ENCODE peak calls at places on chromosomes 1 and 21, in eight cellular contexts. X is MM.1S, J is GM23338, N is mammary epithelial cell, F is neural progenitor cell, L is H1, I is HCT116, Y is SK-N-SH. H is an unnamed sample.

GRCh38 chr1:27430903-27431653 is 38.7 kb downstream of the GPR3 start:
- DNase-seq in X (peak; percentile 53), J (no peak), N (no peak), F (no peak), L (no peak), I (no peak), Y (no peak), H (no peak)

GRCh38 chr1:39876136-39876535 is 7.2 kb downstream of the TRIT1 start:
- DNase-seq in X (no peak), J (no peak), N (no peak), F (no peak), L (no peak), I (no peak), Y (no peak), H (no peak)

GRCh38 chr1:160741597-160742348 is 2.7 kb downstream of the SLAMF7 start:
- DNase-seq in X (no peak), J (peak; percentile 41), N (no peak), F (peak; percentile 13), L (no peak), I (no peak), Y (no peak), H (no peak)

GRCh38 chr1:37902983-37903382 is 43.6 kb upstream of the MTF1 start:
- DNase-seq in X (no peak), J (no peak), N (no peak), F (no peak), L (no peak), I (no peak), Y (no peak), H (no peak)

GRCh38 chr1:235330918-235331285 is 2.5 kb downstream of the GGPS1 start:
- DNase-seq in X (no peak), J (no peak), N (no peak), F (no peak), L (no peak), I (no peak), Y (no peak), H (no peak)

GRCh38 chr1:235017719-235018118 is 110.9 kb downstream of the TOMM20 start:
- DNase-seq in X (no peak), J (no peak), N (peak; percentile 42), F (no peak), L (no peak), I (no peak), Y (no peak), H (no peak)

GRCh38 chr1:71324671-71325297 is 243.9 kb upstream of the ZRANB2 start:
- DNase-seq in X (no peak), J (no peak), N (no peak), F (no peak), L (no peak), I (no peak), Y (no peak), H (no peak)

GRCh38 chr21:36883532-36884486 is 82.7 kb downstream of the HLCS start:
- DNase-seq in X (no peak), J (no peak), N (no peak), F (no peak), L (no peak), I (no peak), Y (no peak), H (no peak)

GRCh38 chr1:8817413-8818324 is at the start of gene RERE:
- DNase-seq in X (peak; percentile 92), J (peak; percentile 93), N (peak; percentile 94), F (peak; percentile 97), L (peak; percentile 57), I (peak; percentile 78), Y (peak; percentile 100), H (peak; percentile 97)

GRCh38 chr1:3323791-3324703 is 130.4 kb upstream of the ARHGEF16 start:
- DNase-seq in X (no peak), J (no peak), N (no peak), F (no peak), L (no peak), I (no peak), Y (no peak), H (no peak)

GRCh38 chr1:203167026-203167912 is 8.4 kb downstream of the MYBPH start:
- DNase-seq in X (no peak), J (peak; percentile 30), N (no peak), F (no peak), L (no peak), I (no peak), Y (no peak), H (no peak)

GRCh38 chr1:153796786-153797659 is 21.8 kb downstream of the SLC27A3 start:
- DNase-seq in X (peak; percentile 95), J (peak; percentile 96), N (peak; percentile 59), F (peak; percentile 83), L (peak; percentile 59), I (peak; percentile 42), Y (peak; percentile 90), H (peak; percentile 88)

GRCh38 chr1:14706656-14707055 is 108.2 kb downstream of the KAZN start:
- DNase-seq in X (no peak), J (no peak), N (no peak), F (no peak), L (no peak), I (no peak), Y (no peak), H (no peak)

GRCh38 chr1:230155021-230155420 is 88.0 kb downstream of the GALNT2 start:
- DNase-seq in X (no peak), J (no peak), N (no peak), F (no peak), L (no peak), I (no peak), Y (no peak), H (no peak)

DNA sequence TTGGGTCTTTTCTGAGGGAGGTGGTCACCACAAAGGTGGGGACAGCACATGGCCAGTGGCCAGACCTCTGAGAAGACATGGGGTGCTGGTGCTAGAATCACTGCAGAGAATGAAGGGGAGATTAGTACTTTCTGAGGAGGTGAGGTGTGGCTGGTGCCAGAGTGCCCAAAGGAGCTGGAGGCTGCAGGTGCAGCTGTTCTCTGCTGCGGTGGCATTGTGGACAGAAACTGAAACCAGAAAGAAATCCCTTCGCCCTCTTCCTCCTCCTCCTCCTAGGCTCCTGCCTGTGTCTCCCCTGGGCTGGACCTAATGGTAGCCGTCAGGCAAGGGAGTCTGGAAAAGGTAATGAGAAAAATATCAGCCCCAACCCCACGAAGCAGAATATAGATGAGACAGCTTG is 261.7 kb downstream of the TM2D1 start:
- DNase-seq in X (peak; percentile 80), J (no peak), N (no peak), F (no peak), L (no peak), I (no peak), Y (no peak), H (no peak)
- H3K4me3 ChIP-seq in X (peak overlapping the region; percentile 19), J (no peak overlapping the region), N (no peak overlapping the region), F (no peak overlapping the region), L (no peak overlapping the region), I (no peak overlapping the region), Y (no peak overlapping the region), H (no peak overlapping the region)

GRCh38 chr21:17463441-17463840 is 49.4 kb upstream of the CXADR start:
- DNase-seq in X (no peak), J (no peak), N (peak; percentile 71), F (peak; percentile 64), L (no peak), I (no peak), Y (no peak), H (peak; percentile 69)
- TF ChIP-seq CTCF in X (no peak), J (no peak), N (no peak), F (no peak), L (no peak), I (no peak), Y (no peak), H (no peak)

DNA sequence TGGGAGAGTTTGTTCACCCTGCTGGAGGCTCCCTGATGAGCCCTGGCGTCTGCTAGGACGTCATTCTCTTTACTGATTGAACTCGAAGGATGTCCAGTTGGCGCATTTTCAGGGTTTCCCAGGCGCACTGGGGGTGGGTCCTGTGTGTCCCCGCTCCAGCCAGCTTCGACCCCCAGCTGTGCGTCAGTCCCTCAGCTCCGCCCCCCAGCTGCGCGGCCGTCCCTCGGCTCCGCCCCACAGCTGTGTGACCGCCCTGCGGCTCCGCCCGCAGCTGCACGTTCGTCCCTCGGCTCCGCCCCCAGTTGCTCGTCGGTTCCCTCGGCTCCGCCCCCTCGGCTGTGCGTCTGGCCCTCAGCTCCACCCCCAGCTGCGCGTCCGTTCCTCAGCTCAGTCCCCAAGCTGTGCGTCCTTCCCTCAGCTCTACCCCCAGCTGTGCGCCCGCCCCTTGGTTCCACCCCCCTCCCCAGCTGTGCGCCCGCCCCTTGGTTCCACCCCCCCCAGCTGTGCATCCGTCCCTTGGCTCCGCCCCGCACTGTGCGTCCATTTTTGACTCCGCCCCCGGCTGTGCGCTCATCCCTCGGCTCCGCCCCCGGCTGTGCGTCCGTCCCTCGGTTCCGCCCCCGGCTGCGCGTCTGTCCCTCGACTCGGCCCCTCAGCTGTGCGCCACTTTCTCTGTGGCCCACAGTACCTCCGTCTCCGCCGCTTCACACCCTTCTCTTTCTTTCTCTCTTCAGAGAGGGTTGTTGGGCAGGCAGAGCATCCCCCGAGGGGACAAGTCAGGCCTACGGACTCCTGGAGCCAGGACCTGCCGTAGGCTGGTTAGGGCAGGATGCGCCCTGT is 61.3 kb downstream of the FAAP20 start:
- DNase-seq in X (peak; percentile 95), J (peak; percentile 99), N (peak; percentile 89), F (peak; percentile 100), L (peak; percentile 97), I (peak; percentile 93), Y (peak; percentile 96), H (peak; percentile 100)
- H3K4me2 ChIP-seq in X (peak overlapping the region; percentile 89), J (peak overlapping the region; percentile 90), N (peak overlapping the region; percentile 82), F (peak overlapping the region; percentile 72), L (peak overlapping the region; percentile 69), I (peak overlapping the region; percentile 82), Y (peak overlapping the region; percentile 84), H (peak overlapping the region; percentile 81)

GRCh38 chr21:46115441-46116188 is 17.7 kb downstream of the COL6A2 start:
- DNase-seq in X (no peak), J (no peak), N (no peak), F (no peak), L (no peak), I (no peak), Y (peak; percentile 21), H (no peak)
- H3K4me3 ChIP-seq in X (no peak overlapping the region), J (no peak overlapping the region), N (no peak overlapping the region), F (no peak overlapping the region), L (no peak overlapping the region), I (no peak overlapping the region), Y (no peak overlapping the region), H (no peak overlapping the region)

DNA sequence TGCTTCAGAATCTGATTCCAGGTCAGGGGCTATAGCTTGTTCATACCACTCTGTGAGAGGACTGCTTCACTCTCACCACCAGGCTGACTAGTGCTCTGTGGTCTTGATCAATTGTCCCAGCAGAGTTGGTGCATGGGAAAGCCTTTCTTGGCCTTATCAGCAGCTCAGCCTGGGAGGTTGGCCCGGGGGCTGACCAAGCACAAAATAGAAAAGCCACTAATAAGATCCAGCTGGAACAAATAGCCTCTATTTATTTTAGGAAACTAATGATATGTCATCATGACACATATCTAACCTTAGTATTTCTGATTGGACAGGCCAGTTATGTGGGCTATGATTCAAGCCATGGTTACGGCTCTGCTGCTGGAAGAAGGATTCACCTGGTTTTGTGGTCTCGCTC is 134.2 kb downstream of the GDAP2 start:
- DNase-seq in X (no peak), J (no peak), N (peak; percentile 96), F (no peak), L (no peak), I (no peak), Y (no peak), H (no peak)
- TF ChIP-seq CTCF in X (no peak), J (no peak), N (no peak), F (no peak), L (no peak), I (no peak), Y (peak; percentile 46), H (no peak)

GRCh38 chr1:223011230-223011856 is 131.7 kb downstream of the TLR5 start:
- DNase-seq in X (no peak), J (no peak), N (peak; percentile 6), F (peak; percentile 26), L (no peak), I (no peak), Y (no peak), H (no peak)
- H3K4me2 ChIP-seq in X (no peak overlapping the region), J (peak overlapping the region; percentile 19), N (no peak overlapping the region), F (peak overlapping the region; percentile 64), L (peak overlapping the region; percentile 41), I (no peak overlapping the region), Y (no peak overlapping the region), H (peak overlapping the region; percentile 37)

GRCh38 chr1:214029796-214030195 is 42.0 kb downstream of the PROX1 start:
- DNase-seq in X (no peak), J (peak; percentile 33), N (no peak), F (peak; percentile 87), L (no peak), I (no peak), Y (no peak), H (no peak)
- H3K4me3 ChIP-seq in X (no peak overlapping the region), J (no peak overlapping the region), N (no peak overlapping the region), F (peak overlapping the region; percentile 7), L (no peak overlapping the region), I (no peak overlapping the region), Y (no peak overlapping the region), H (no peak overlapping the region)